ENCODE peak calls at places on chromosomes 13 and 19, in four cellular contexts. B is fibroblast of pulmonary artery, Q is psoas muscle, L is cardiac muscle cell. T is an unnamed sample.

GRCh38 chr13:46168818-46169217 is 13.2 kb downstream of the LCP1 start:
- DNase-seq in B (no peak), L (no peak), Q (no peak), T (no peak)

GRCh38 chr19:1445932-1446712 is 3.8 kb upstream of the APC2 start:
- DNase-seq in B (no peak), L (peak; percentile 74), Q (no peak), T (no peak)

GRCh38 chr19:31675187-31675913 is 326.1 kb upstream of the TSHZ3 start:
- DNase-seq in B (peak; percentile 6), L (no peak), Q (no peak), T (peak; percentile 73)

GRCh38 chr19:3520166-3521103 is 14.3 kb downstream of the FZR1 start:
- DNase-seq in B (no peak), Q (no peak), L (peak; percentile 13), T (no peak)

GRCh38 chr19:35063940-35064818 is 22.7 kb downstream of the HPN start:
- DNase-seq in B (peak; percentile 55), L (no peak), Q (no peak), T (peak; percentile 69)

GRCh38 chr19:38049105-38049649 is 142.2 kb downstream of the SIPA1L3 start:
- DNase-seq in L (no peak), B (peak; percentile 39), Q (no peak), T (peak; percentile 37)

GRCh38 chr13:109348514-109349340 is 437.7 kb downstream of the IRS2 start:
- DNase-seq in L (no peak), Q (no peak), B (peak; percentile 21), T (peak; percentile 65)

GRCh38 chr13:32408296-32408998 is 19.5 kb downstream of the N4BP2L1 start:
- DNase-seq in Q (no peak), B (no peak), L (no peak), T (no peak)

GRCh38 chr13:30143671-30144400 is 163.5 kb downstream of the KATNAL1 start:
- DNase-seq in L (no peak), B (peak; percentile 59), Q (no peak), T (peak; percentile 70)

GRCh38 chr13:112974125-112974524 is 5.1 kb downstream of the MCF2L start:
- DNase-seq in B (no peak), Q (no peak), L (no peak), T (no peak)

GRCh38 chr19:15557223-15557622 is 48.9 kb downstream of the CYP4F22 start:
- DNase-seq in B (no peak), L (no peak), Q (no peak), T (no peak)

GRCh38 chr19:15463865-15464371 is 426 bp downstream of the RASAL3 start:
- DNase-seq in Q (no peak), B (no peak), L (no peak), T (no peak)

GRCh38 chr19:3606174-3606689 is 443 bp downstream of the TBXA2R start:
- DNase-seq in Q (no peak), B (no peak), L (no peak), T (no peak)

GRCh38 chr13:73223372-73223781 is 164.6 kb downstream of the KLF5 start:
- DNase-seq in Q (no peak), L (no peak), B (no peak), T (peak; percentile 35)

GRCh38 chr19:34082289-34083077 is 89.8 kb upstream of the LSM14A start:
- DNase-seq in Q (no peak), B (no peak), L (peak; percentile 27), T (no peak)

GRCh38 chr13:81017525-81018152 is 676.7 kb upstream of the SPRY2 start:
- DNase-seq in L (peak; percentile 67), Q (no peak), B (peak; percentile 81), T (peak; percentile 59)

GRCh38 chr19:50152578-50152977 is 10.5 kb downstream of the IZUMO2 start:
- DNase-seq in L (no peak), B (no peak), Q (no peak), T (no peak)

GRCh38 chr19:50148528-50148927 is 14.6 kb downstream of the IZUMO2 start:
- DNase-seq in B (no peak), Q (no peak), L (no peak), T (no peak)

DNA sequence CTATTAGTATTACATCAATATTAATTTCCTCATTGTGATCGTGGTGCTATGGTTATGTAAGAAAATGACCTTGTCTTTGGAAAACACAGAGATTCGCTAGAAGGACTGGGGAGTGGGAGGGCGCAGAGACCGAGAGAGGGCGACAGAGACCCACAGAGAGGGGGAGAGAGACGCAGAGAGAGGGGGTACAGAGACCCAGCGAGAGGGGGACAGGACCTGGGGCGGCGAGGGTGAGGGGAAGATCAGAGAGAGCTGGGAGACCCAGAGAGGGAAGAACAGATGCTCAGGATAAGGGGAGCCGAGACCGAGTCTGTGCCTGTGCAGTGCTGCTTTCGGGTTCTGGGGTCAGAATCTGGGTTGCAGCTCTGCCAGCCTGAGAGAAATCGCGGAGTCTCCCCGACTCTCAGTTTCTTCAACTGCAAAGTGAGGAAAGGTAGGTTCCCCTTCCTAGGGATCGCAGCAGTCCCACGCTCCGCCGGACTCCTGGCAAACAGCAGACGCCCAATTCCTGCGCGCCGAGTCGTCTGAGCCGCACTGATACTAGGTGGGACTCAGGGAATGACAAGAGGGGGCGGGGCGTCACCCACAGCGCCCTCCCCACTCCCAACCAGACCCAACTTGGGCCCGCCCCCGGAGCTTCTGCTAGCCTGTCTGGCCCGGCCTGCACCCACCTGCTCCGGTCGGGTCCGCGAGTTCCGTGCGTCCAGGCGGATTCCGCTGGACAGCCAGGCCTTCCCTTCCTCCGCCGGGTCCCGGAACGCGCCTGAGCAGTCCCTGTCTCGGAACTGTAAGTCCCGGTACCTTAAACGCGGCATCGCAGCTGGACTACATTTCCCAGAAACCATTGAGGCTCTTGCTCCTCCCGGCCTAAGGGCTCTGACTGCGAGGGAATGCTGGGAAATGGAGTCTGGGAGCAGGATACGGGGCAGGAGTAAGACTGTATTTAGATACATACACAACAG is 15.3 kb downstream of the IZUMO2 start:
- DNase-seq in L (peak; percentile 92), Q (peak; percentile 89), B (peak; percentile 87), T (peak; percentile 93)
- TF ChIP-seq CTCF in L (peak; percentile 65), Q (peak; percentile 44), B (peak; percentile 48), T (peak; percentile 68)

GRCh38 chr19:9934132-9934950 is 2.0 kb downstream of the OLFM2 start:
- DNase-seq in L (peak; percentile 88), B (peak; percentile 73), Q (peak; percentile 74), T (peak; percentile 53)
- H3K4me3 ChIP-seq in L (no peak overlapping the region), B (no peak overlapping the region), Q (no peak overlapping the region), T (no peak overlapping the region)

DNA sequence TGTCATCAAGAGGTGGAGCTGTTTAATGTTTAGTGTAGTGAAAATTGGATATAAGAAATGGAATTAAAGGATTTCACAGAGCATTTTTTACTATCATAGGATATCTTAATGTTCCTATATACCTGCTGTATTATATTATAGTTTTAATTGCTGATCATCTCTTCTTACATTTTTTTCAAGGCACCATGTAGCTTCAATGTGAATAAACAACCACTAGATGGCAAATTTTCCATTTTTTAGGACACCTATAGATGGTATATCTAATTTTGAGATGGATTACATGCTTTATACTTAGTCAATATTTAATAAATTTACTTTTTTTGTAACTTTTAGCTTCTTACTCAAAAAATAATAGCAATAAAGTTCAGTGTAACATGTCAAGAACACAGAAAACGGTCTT is 9.0 kb upstream of the ATXN8OS start:
- DNase-seq in B (peak; percentile 3), L (peak; percentile 14), Q (no peak), T (peak; percentile 23)
- TF ChIP-seq CTCF in B (peak; percentile 15), L (no peak), Q (no peak), T (peak; percentile 47)

DNA sequence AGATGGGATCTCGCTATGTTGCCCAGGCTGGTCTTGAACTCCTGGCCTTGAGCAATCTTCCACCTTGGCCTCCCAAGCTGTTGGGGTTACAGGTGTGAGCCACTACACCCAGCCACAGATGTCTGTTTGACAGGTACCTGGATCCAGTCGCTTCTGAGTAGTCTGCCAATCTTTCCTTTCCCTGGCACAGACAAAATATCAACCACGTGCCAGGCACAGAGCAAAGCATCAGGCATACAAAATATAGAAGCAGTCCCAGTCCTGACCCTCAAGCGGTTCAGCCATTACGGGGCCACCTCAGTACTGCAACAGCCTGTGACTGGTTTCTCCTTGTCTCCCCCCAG is 3.8 kb downstream of the ELAVL1 start:
- DNase-seq in Q (no peak), B (peak; percentile 13), L (no peak), T (no peak)
- H3K4me3 ChIP-seq in Q (peak overlapping the region; percentile 58), B (peak overlapping the region; percentile 50), L (no peak overlapping the region), T (no peak overlapping the region)

DNA sequence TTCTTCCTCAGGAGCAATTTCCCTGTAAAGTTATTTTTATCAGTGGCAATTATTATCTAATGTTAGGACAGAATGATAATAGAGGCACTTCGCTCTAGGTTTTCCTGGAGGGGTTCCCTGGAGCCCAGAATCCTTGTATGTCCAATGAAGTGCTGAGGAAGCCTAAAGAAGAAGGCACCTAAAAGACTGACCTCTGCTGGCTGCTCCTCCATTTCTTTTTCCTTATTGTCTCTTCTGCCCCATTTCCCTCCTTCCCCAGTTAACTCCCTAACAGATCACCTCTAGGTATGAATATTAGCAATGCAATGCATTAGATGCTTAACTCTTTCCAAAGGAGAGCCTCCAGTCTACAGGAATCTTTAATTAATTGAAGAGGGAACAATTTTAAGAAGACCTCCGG is 985.4 kb downstream of the DIAPH3 start:
- DNase-seq in B (peak; percentile 30), Q (no peak), L (peak; percentile 6), T (peak; percentile 8)
- TF ChIP-seq CTCF in B (peak; percentile 55), Q (no peak), L (peak; percentile 50), T (peak; percentile 51)

DNA sequence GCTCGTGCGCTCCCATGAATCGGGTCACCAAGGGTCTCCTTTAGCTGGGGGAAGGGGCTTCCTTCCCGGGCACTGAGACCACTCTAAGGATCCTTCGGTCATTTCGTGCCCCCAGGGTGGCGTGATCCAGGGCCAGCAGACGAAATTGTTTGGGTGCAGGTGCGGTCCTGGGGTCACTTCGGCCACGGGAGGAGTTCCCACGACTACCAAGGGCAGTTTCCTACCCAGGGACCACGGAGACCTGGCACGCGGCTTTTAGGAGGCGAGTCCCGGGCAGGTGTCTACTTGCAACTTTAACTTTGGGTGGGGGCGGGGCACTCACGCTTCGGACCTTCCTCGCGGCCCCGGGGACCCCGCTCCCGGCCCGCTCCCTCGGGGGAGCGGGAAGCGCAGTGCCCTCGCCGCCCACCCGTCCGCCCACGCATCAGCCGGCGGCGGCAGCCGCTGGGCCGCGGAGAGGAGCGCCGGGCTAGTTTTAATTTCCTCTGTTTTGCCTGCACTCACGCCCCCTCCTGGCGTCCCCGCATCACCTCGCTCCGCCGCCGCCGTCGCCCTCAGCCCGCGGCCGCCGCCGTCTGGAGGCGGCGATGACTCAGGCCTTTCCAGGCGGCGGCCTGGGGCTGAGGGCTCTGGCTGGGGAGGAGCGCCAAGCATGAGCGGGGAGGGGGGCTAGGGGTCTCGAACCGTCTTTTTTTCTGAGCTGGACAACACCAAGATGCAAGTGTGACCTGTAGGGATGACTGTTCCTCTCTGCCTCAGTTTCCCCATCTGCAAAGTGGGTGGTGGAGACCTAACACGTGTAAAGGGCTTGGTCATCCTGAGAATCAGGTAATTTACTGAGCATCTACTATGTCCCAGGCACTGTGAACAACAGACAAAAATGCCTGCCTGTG is 21.8 kb downstream of the OLFM2 start:
- DNase-seq in L (peak; percentile 89), B (peak; percentile 78), Q (peak; percentile 72), T (peak; percentile 80)
- H3K4me3 ChIP-seq in L (peak overlapping the region; percentile 42), B (peak overlapping the region; percentile 52), Q (peak overlapping the region; percentile 58), T (peak overlapping the region; percentile 34)